ENCODE peak calls at places on chromosome 14, in seven cellular contexts. One of them, this sample, is unnamed.

GRCh38 chr14:34872822-34873590 is 2.2 kb downstream of the BAZ1A start:
- DNase-seq in dorsolateral prefrontal cortex: no peak
- DNase-seq in psoas muscle: no peak
- DNase-seq in A549: peak
- DNase-seq in SK-N-SH: no peak
- DNase-seq in Peyer's patch: no peak
- DNase-seq in uterus: no peak
- DNase-seq in this sample: no peak

GRCh38 chr14:29310210-29310609 is 543.6 kb downstream of the FOXG1 start:
- DNase-seq in uterus: no peak
- DNase-seq in A549: no peak
- DNase-seq in psoas muscle: no peak
- DNase-seq in Peyer's patch: no peak
- DNase-seq in dorsolateral prefrontal cortex: no peak
- DNase-seq in SK-N-SH: no peak
- DNase-seq in this sample: no peak

GRCh38 chr14:95364481-95365209 is 44.9 kb upstream of the CLMN start:
- DNase-seq in Peyer's patch: no peak
- DNase-seq in psoas muscle: no peak
- DNase-seq in dorsolateral prefrontal cortex: no peak
- DNase-seq in A549: no peak
- DNase-seq in uterus: no peak
- DNase-seq in SK-N-SH: no peak
- DNase-seq in this sample: no peak

GRCh38 chr14:64639340-64639821 is 64.8 kb upstream of the PLEKHG3 start:
- DNase-seq in Peyer's patch: no peak
- DNase-seq in uterus: no peak
- DNase-seq in A549: no peak
- DNase-seq in SK-N-SH: no peak
- DNase-seq in psoas muscle: no peak
- DNase-seq in dorsolateral prefrontal cortex: no peak
- DNase-seq in this sample: no peak

GRCh38 chr14:30180219-30180618 is 252.6 kb upstream of the PRKD1 start:
- DNase-seq in uterus: no peak
- DNase-seq in A549: no peak
- DNase-seq in psoas muscle: no peak
- DNase-seq in Peyer's patch: no peak
- DNase-seq in SK-N-SH: no peak
- DNase-seq in dorsolateral prefrontal cortex: no peak
- DNase-seq in this sample: no peak

GRCh38 chr14:70468731-70469130 is 16.8 kb downstream of the ADAM21 start:
- DNase-seq in psoas muscle: no peak
- DNase-seq in Peyer's patch: no peak
- DNase-seq in SK-N-SH: no peak
- DNase-seq in dorsolateral prefrontal cortex: no peak
- DNase-seq in A549: no peak
- DNase-seq in uterus: no peak
- DNase-seq in this sample: no peak

GRCh38 chr14:89291351-89291940 is 125.6 kb downstream of the FOXN3 start:
- DNase-seq in SK-N-SH: no peak
- DNase-seq in psoas muscle: no peak
- DNase-seq in uterus: no peak
- DNase-seq in Peyer's patch: no peak
- DNase-seq in dorsolateral prefrontal cortex: no peak
- DNase-seq in A549: no peak
- DNase-seq in this sample: no peak

GRCh38 chr14:92998957-92999356 is 76.0 kb downstream of the CHGA start:
- DNase-seq in uterus: peak
- DNase-seq in dorsolateral prefrontal cortex: no peak
- DNase-seq in psoas muscle: no peak
- DNase-seq in SK-N-SH: no peak
- DNase-seq in A549: no peak
- DNase-seq in Peyer's patch: no peak
- DNase-seq in this sample: no peak

GRCh38 chr14:61578745-61579144 is 116.6 kb upstream of the HIF1A start:
- DNase-seq in SK-N-SH: no peak
- DNase-seq in dorsolateral prefrontal cortex: no peak
- DNase-seq in Peyer's patch: no peak
- DNase-seq in A549: no peak
- DNase-seq in psoas muscle: no peak
- DNase-seq in uterus: no peak
- DNase-seq in this sample: no peak

GRCh38 chr14:74656964-74657363 is 44.9 kb upstream of the LTBP2 start:
- DNase-seq in SK-N-SH: no peak
- DNase-seq in uterus: no peak
- DNase-seq in psoas muscle: no peak
- DNase-seq in Peyer's patch: no peak
- DNase-seq in dorsolateral prefrontal cortex: no peak
- DNase-seq in A549: no peak
- DNase-seq in this sample: no peak

DNA sequence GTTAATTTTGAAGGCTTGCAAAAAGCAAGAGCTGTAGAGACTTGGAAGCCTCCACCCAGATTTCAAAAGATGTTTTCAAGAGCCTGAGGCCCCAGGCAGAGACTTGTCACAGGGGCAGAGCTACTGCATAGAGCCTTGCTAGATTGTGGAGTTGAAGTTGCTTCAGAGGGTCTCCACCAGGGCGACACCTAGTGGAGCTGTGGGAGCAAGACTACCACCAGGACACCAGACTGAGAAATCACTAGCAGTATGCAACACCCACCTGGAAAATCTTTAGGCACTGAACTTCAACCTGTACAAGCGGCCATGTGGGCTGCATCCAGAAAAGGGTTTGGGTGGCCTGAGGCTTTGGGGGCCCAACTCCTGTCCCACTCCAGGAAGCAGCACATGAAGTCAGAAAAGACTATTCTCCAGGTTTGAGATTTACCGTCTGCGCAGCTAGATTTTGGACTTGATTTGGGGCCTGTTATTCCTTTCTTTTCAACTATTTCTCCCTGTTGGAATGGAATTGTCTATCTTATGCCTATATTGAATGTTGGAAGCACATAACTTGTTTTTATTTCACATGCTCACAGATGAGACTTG is 508.5 kb downstream of the FLRT2 start:
- DNase-seq in Peyer's patch: no peak
- DNase-seq in uterus: no peak
- DNase-seq in A549: peak
- DNase-seq in psoas muscle: peak
- DNase-seq in SK-N-SH: peak
- DNase-seq in dorsolateral prefrontal cortex: peak
- DNase-seq in this sample: no peak
- TF ChIP-seq CTCF in Peyer's patch: no peak
- TF ChIP-seq CTCF in uterus: peak
- TF ChIP-seq CTCF in A549: peak
- TF ChIP-seq CTCF in psoas muscle: peak
- TF ChIP-seq CTCF in SK-N-SH: peak
- TF ChIP-seq CTCF in dorsolateral prefrontal cortex: peak
- TF ChIP-seq CTCF in this sample: no peak

DNA sequence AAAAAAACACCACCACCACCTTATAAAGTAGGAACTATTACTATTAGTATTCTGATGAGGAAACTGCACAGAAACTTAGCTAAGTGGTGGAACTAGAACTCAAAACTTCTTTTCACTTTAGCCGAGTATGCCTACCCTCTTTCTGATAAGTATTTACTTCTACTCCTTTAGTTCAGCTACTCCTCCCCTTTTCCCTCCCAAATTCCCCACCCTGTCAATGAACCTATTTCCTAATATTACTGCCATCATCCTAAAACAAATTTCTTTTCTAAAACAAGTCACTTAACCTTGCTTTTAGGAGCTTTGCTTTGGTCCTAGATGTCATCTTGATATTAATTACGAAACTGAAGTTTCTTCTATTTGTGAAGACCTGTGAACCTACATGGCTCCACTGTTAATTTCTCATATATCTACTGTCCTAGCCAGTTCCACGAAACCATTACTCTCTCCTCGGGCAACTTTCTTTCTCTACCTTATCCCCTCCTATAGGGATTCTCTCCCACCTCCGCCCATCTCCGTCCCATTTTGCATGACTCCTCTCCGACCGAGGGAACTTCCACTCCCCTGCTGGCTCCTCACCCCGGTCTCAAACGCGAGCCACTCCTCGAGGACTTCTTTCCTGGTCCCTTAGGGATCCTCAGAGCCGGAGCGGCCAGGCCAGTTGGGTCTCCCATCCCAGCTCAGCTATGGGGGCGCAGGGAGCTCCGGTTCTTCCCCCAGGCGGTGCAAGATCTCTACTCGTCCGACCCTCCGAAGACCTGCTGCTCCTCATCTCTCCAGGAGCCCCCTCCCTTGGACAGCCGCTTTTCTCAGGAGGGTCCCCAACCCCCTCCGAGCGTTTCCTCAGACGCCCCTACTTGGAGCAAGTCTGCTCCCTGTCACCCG is 1.1 kb downstream of the NUMB start:
- DNase-seq in A549: peak
- DNase-seq in Peyer's patch: peak
- DNase-seq in uterus: no peak
- DNase-seq in dorsolateral prefrontal cortex: no peak
- DNase-seq in SK-N-SH: peak
- DNase-seq in psoas muscle: peak
- DNase-seq in this sample: peak
- H3K27ac ChIP-seq in A549: peak
- H3K27ac ChIP-seq in Peyer's patch: peak
- H3K27ac ChIP-seq in uterus: peak
- H3K27ac ChIP-seq in dorsolateral prefrontal cortex: peak
- H3K27ac ChIP-seq in SK-N-SH: peak
- H3K27ac ChIP-seq in psoas muscle: peak
- H3K27ac ChIP-seq in this sample: peak

DNA sequence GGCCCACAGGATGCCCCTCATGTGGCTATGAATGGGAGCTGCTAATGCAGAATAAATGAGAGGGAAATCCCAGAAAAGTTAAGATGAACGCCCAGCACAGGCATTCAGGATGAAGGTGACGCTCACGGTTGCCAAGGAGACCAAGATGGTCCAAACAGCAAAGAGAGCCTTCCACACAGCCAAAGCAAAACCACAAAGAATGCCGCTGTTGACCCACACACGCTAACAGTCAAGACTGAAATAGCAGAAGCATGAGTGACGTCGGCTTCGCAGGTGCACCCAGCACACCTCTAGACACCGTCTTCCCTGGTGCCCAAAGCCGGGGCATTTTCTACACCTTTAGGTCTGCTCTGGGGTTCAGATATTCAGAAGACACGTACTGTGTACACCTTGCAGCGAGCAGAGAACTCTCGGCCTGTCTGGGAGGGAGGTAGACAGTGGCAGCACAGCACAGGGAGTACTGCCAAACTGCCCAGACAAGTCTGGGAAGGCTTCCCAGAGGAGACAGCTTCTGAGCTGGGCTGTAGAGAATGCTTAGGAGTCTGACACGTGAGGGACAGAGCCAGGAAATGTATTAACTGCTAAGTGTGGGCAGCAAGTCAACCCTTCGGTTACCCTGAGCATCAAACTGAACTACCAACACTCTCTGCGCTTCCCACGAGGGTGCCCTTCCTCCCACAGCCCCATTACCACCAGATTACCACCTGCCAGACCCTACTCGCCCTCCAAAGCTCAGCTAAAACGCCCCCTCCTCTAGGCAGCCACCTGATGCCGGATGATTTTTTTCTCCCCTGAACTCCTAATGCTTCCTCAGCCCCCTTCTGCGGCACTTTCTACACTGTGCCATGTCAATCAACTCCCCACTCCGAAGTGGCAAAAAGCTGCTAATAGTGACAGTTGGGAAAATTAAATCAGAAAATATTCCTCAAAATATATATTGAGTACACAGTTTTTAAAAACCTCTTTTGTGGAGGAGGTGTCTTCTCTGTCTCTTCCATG is 50.1 kb downstream of the CCDC88C start:
- DNase-seq in dorsolateral prefrontal cortex: no peak
- DNase-seq in psoas muscle: no peak
- DNase-seq in uterus: no peak
- DNase-seq in SK-N-SH: no peak
- DNase-seq in A549: peak
- DNase-seq in Peyer's patch: no peak
- DNase-seq in this sample: no peak
- TF ChIP-seq CTCF in dorsolateral prefrontal cortex: no peak
- TF ChIP-seq CTCF in psoas muscle: no peak
- TF ChIP-seq CTCF in uterus: no peak
- TF ChIP-seq CTCF in SK-N-SH: no peak
- TF ChIP-seq CTCF in A549: no peak
- TF ChIP-seq CTCF in Peyer's patch: no peak
- TF ChIP-seq CTCF in this sample: no peak

GRCh38 chr14:73637830-73638229 is 7.0 kb upstream of the DNAL1 start:
- DNase-seq in Peyer's patch: no peak
- DNase-seq in SK-N-SH: no peak
- DNase-seq in dorsolateral prefrontal cortex: no peak
- DNase-seq in A549: no peak
- DNase-seq in uterus: no peak
- DNase-seq in psoas muscle: no peak
- DNase-seq in this sample: no peak

GRCh38 chr14:73630009-73630780 is 14.6 kb upstream of the DNAL1 start:
- DNase-seq in Peyer's patch: no peak
- DNase-seq in dorsolateral prefrontal cortex: no peak
- DNase-seq in psoas muscle: no peak
- DNase-seq in SK-N-SH: no peak
- DNase-seq in uterus: no peak
- DNase-seq in A549: no peak
- DNase-seq in this sample: no peak

GRCh38 chr14:73633115-73633514 is 11.7 kb upstream of the DNAL1 start:
- DNase-seq in Peyer's patch: no peak
- DNase-seq in dorsolateral prefrontal cortex: no peak
- DNase-seq in uterus: no peak
- DNase-seq in SK-N-SH: no peak
- DNase-seq in psoas muscle: no peak
- DNase-seq in A549: no peak
- DNase-seq in this sample: no peak

GRCh38 chr14:73634333-73634833 is 10.4 kb upstream of the DNAL1 start:
- DNase-seq in A549: no peak
- DNase-seq in SK-N-SH: peak
- DNase-seq in dorsolateral prefrontal cortex: peak
- DNase-seq in Peyer's patch: peak
- DNase-seq in uterus: peak
- DNase-seq in psoas muscle: peak
- DNase-seq in this sample: no peak

GRCh38 chr14:73633517-73634332 is 11.1 kb upstream of the DNAL1 start:
- DNase-seq in A549: peak
- DNase-seq in psoas muscle: peak
- DNase-seq in uterus: peak
- DNase-seq in SK-N-SH: peak
- DNase-seq in dorsolateral prefrontal cortex: peak
- DNase-seq in Peyer's patch: peak
- DNase-seq in this sample: peak
- H3K27ac ChIP-seq in A549: peak
- H3K27ac ChIP-seq in psoas muscle: peak
- H3K27ac ChIP-seq in uterus: peak
- H3K27ac ChIP-seq in SK-N-SH: no peak
- H3K27ac ChIP-seq in dorsolateral prefrontal cortex: peak
- H3K27ac ChIP-seq in Peyer's patch: no peak
- H3K27ac ChIP-seq in this sample: peak

GRCh38 chr14:106436310-106436905 is 910.0 kb downstream of the TMEM121 start:
- DNase-seq in Peyer's patch: peak
- DNase-seq in A549: peak
- DNase-seq in dorsolateral prefrontal cortex: no peak
- DNase-seq in SK-N-SH: no peak
- DNase-seq in uterus: no peak
- DNase-seq in psoas muscle: no peak
- DNase-seq in this sample: no peak
- TF ChIP-seq CTCF in Peyer's patch: no peak
- TF ChIP-seq CTCF in A549: no peak
- TF ChIP-seq CTCF in dorsolateral prefrontal cortex: no peak
- TF ChIP-seq CTCF in SK-N-SH: no peak
- TF ChIP-seq CTCF in uterus: no peak
- TF ChIP-seq CTCF in psoas muscle: peak
- TF ChIP-seq CTCF in this sample: no peak